ENCODE peak calls at places on chromosomes 1 and 21, in nine cellular contexts. U is RWPE1; Y is cardiac fibroblast; B is CD8-positive, alpha-beta T cell; F is epithelial cell of esophagus; P is adrenal gland; N is heart left ventricle; M is neural progenitor cell; R is pancreas. Q is an unnamed sample.
A peak's percentile ranks its signal among the peaks of the same experiment; 100 is the strongest.

GRCh38 chr1:183783342-183783741 is 21.6 kb upstream of the RGL1 start:
- DNase-seq in U (no peak), Y (peak; percentile 61), B (no peak), F (peak; percentile 35), P (no peak), N (no peak), M (no peak), R (no peak), Q (no peak)

GRCh38 chr1:22053018-22053860 is 730 bp downstream of the CDC42 start:
- DNase-seq in U (no peak), Y (peak; percentile 82), B (peak; percentile 33), F (peak; percentile 74), P (peak; percentile 71), N (peak; percentile 75), M (peak; percentile 85), R (peak; percentile 68), Q (peak; percentile 67)

GRCh38 chr21:45763506-45763905 is 120.0 kb downstream of the PCBP3 start:
- DNase-seq in U (no peak), Y (no peak), B (no peak), F (no peak), P (no peak), N (no peak), M (no peak), R (no peak), Q (no peak)

GRCh38 chr1:19437911-19438310 is 47.4 kb downstream of the CAPZB start:
- DNase-seq in U (no peak), Y (peak; percentile 77), B (no peak), F (no peak), P (no peak), N (peak; percentile 86), M (no peak), R (no peak), Q (no peak)

GRCh38 chr1:115555446-115555845 is 86.3 kb upstream of the VANGL1 start:
- DNase-seq in U (no peak), Y (peak; percentile 23), B (no peak), F (no peak), P (no peak), N (no peak), M (no peak), R (no peak), Q (no peak)

GRCh38 chr21:36728371-36729111 is 29.6 kb downstream of the SIM2 start:
- DNase-seq in U (no peak), Y (no peak), B (no peak), F (no peak), P (no peak), N (no peak), M (no peak), R (no peak), Q (no peak)

GRCh38 chr1:210655511-210655910 is 326.8 kb downstream of the HHAT start:
- DNase-seq in U (no peak), Y (no peak), B (no peak), F (no peak), P (no peak), N (no peak), M (no peak), R (no peak), Q (no peak)

GRCh38 chr1:67686272-67687197 is 1.5 kb downstream of the GADD45A start:
- DNase-seq in U (peak; percentile 94), Y (peak; percentile 98), B (peak; percentile 18), F (peak; percentile 94), P (peak; percentile 76), N (peak; percentile 91), M (peak; percentile 83), R (peak; percentile 83), Q (peak; percentile 56)

DNA sequence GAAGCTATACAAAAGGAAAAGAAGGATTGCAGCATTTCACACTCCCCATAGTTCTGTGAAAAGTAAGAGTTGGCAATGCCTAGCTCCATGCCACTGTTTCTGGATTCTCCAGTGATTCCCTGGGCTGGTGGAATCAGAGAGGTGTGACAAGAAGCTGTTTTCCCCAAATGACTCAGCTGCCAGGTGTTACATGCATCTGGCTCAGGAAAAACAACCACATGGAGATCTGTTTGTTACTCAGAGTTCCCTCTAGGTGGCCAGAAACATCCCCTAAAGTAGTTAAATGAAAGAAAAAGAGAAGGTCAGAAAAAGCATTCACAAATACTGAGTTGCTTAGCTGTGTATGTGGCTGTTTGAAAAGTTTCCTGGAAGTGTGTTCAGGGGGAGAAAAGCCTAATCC is 115.8 kb downstream of the UCK2 start:
- DNase-seq in U (no peak), Y (peak; percentile 11), B (no peak), F (peak; percentile 51), P (no peak), N (no peak), M (no peak), R (no peak), Q (no peak)
- TF ChIP-seq CTCF in U (no peak), Y (no peak), B (no peak), F (no peak), P (no peak), N (no peak), M (peak; percentile 17), R (no peak), Q (no peak)

GRCh38 chr1:203166192-203166940 is 9.3 kb downstream of the MYBPH start:
- DNase-seq in U (peak; percentile 46), Y (no peak), B (no peak), F (peak; percentile 46), P (no peak), N (no peak), M (no peak), R (peak; percentile 69), Q (no peak)
- TF ChIP-seq CTCF in U (no peak), Y (peak; percentile 5), B (no peak), F (peak; percentile 49), P (no peak), N (no peak), M (peak; percentile 26), R (no peak), Q (no peak)

GRCh38 chr1:215526846-215527151 is 40.3 kb upstream of the KCTD3 start:
- DNase-seq in U (no peak), Y (no peak), B (no peak), F (no peak), P (no peak), N (no peak), M (no peak), R (no peak), Q (no peak)

GRCh38 chr1:215521279-215521678 is 45.8 kb upstream of the KCTD3 start:
- DNase-seq in U (no peak), Y (no peak), B (no peak), F (no peak), P (no peak), N (no peak), M (no peak), R (no peak), Q (no peak)

GRCh38 chr1:215523906-215524305 is 43.2 kb upstream of the KCTD3 start:
- DNase-seq in U (no peak), Y (peak; percentile 42), B (no peak), F (no peak), P (no peak), N (no peak), M (no peak), R (no peak), Q (no peak)

GRCh38 chr1:215526147-215526845 is 40.8 kb upstream of the KCTD3 start:
- DNase-seq in U (peak; percentile 13), Y (peak; percentile 69), B (no peak), F (peak; percentile 60), P (no peak), N (no peak), M (peak; percentile 59), R (no peak), Q (no peak)

GRCh38 chr1:215523128-215523861 is 43.8 kb upstream of the KCTD3 start:
- DNase-seq in U (no peak), Y (peak; percentile 42), B (no peak), F (no peak), P (no peak), N (no peak), M (no peak), R (no peak), Q (no peak)
- TF ChIP-seq CTCF in U (peak; percentile 36), Y (no peak), B (no peak), F (no peak), P (peak; percentile 39), N (peak; percentile 18), M (peak; percentile 33), R (no peak), Q (no peak)

GRCh38 chr1:212073490-212073889 is 37.9 kb downstream of the DTL start:
- DNase-seq in U (no peak), Y (no peak), B (no peak), F (no peak), P (no peak), N (no peak), M (no peak), R (no peak), Q (no peak)
- TF ChIP-seq CTCF in U (no peak), Y (no peak), B (no peak), F (no peak), P (no peak), N (no peak), M (no peak), R (no peak), Q (no peak)

GRCh38 chr1:35115459-35116383 is 36.5 kb downstream of the ZMYM1 start:
- DNase-seq in U (no peak), Y (peak; percentile 57), B (no peak), F (no peak), P (no peak), N (no peak), M (no peak), R (no peak), Q (no peak)

GRCh38 chr1:35111106-35111505 is 31.9 kb downstream of the ZMYM1 start:
- DNase-seq in U (peak; percentile 34), Y (peak; percentile 79), B (no peak), F (peak; percentile 66), P (no peak), N (no peak), M (no peak), R (no peak), Q (no peak)

GRCh38 chr1:35112668-35113067 is 33.5 kb downstream of the ZMYM1 start:
- DNase-seq in U (no peak), Y (peak; percentile 21), B (no peak), F (no peak), P (no peak), N (no peak), M (no peak), R (no peak), Q (no peak)
- TF ChIP-seq CTCF in U (no peak), Y (peak; percentile 16), B (no peak), F (peak; percentile 5), P (no peak), N (no peak), M (peak; percentile 19), R (no peak), Q (no peak)

DNA sequence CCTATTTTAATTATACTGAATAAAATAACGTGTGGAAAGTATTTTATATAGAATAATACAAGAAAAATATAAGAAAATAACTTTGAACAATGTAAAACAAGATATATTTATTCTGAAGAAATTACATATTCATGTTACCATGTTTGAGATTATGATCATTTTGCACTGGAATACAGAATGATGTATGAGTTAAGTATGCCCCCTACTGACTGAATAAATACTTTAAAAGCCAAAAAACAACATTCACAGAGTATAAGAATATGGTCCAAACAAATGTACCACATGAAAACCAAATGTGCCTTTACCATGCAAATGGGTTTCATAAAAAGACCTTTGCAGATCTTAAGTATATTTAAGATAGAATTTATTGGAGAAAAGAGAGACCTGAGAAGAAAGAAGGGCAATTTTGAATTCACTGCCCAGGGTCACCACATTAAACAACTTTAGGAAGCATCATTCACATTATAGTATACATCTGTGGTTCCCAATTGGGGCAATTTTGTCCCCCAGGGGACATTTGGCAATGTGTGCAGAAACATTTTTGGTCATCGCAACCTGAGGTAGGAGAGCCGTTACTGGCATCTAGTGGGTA is 136.6 kb upstream of the GFI1 start:
- DNase-seq in U (no peak), Y (peak; percentile 46), B (no peak), F (no peak), P (no peak), N (no peak), M (no peak), R (no peak), Q (no peak)
- TF ChIP-seq CTCF in U (peak; percentile 41), Y (peak; percentile 37), B (peak; percentile 81), F (peak; percentile 5), P (peak; percentile 19), N (peak; percentile 50), M (peak; percentile 52), R (peak; percentile 31), Q (peak; percentile 74)